ENCODE peak calls at places on chromosome 9, in four cellular contexts. L is frontal cortex; U is upper lobe of right lung; E is stimulated activated CD4-positive, alpha-beta T cell treated with anti-CD3 and anti-CD28 coated beads, Interleukin-12 subunit alpha, Interleukin-12 subunit beta, amount 100 ng/mL, for 24 hours. T is an unnamed sample.

GRCh38 chr9:37976714-37977477 is 73.0 kb upstream of the SLC25A51 start:
- DNase-seq in E (no peak), U (no peak), L (no peak), T (peak; percentile 75)

GRCh38 chr9:33225319-33226152 is 14.4 kb upstream of the SPINK4 start:
- DNase-seq in L (peak; percentile 11), U (no peak), E (peak; percentile 69), T (peak; percentile 91)

GRCh38 chr9:2055203-2055658 is 40.1 kb downstream of the SMARCA2 start:
- DNase-seq in L (no peak), U (no peak), E (no peak), T (no peak)

GRCh38 chr9:129479217-129480011 is 141.5 kb downstream of the C9orf50 start:
- DNase-seq in U (no peak), L (no peak), E (no peak), T (no peak)

GRCh38 chr9:6765396-6765795 is 7.6 kb downstream of the KDM4C start:
- DNase-seq in E (no peak), L (no peak), U (no peak), T (no peak)

GRCh38 chr9:127927457-127928231 is 2.9 kb downstream of the PIP5KL1 start:
- DNase-seq in E (peak; percentile 72), L (no peak), U (peak; percentile 90), T (no peak)

GRCh38 chr9:133584559-133585476 is 24.4 kb downstream of the FAM163B start:
- DNase-seq in E (no peak), L (no peak), U (no peak), T (no peak)

GRCh38 chr9:133100518-133101355 is 20.3 kb downstream of the RALGDS start:
- DNase-seq in E (no peak), L (no peak), U (peak; percentile 52), T (no peak)

GRCh38 chr9:117400131-117400530 is 14.7 kb downstream of the ASTN2 start:
- DNase-seq in U (no peak), L (no peak), E (no peak), T (no peak)

GRCh38 chr9:76013797-76014196 is 123.3 kb downstream of the PCSK5 start:
- DNase-seq in U (no peak), E (no peak), L (no peak), T (no peak)

GRCh38 chr9:116387934-116388714 is 234.5 kb downstream of the PAPPA start:
- DNase-seq in U (no peak), E (no peak), L (no peak), T (no peak)

GRCh38 chr9:120902824-120903608 is 23.6 kb downstream of the TRAF1 start:
- DNase-seq in U (no peak), E (no peak), L (no peak), T (no peak)

GRCh38 chr9:95107976-95108375 is 209.5 kb downstream of the FANCC start:
- DNase-seq in U (peak; percentile 31), E (no peak), L (no peak), T (no peak)

GRCh38 chr9:87441251-87441650 is 56.4 kb upstream of the DAPK1 start:
- DNase-seq in L (no peak), E (no peak), U (no peak), T (no peak)

T was measured in adipocyte.